ENCODE peak calls at places on chromosomes 7 and 10, in seven cellular contexts. P is coronary artery, R is lower leg skin, S is fibroblast of villous mesenchyme, M is LNCaP clone FGC, Q is AG10803, K is colonic mucosa. L is an unnamed sample.

GRCh38 chr7:25167262-25167843 is 42.3 kb upstream of the CYCS start:
- DNase-seq in P (no peak), R (no peak), S (no peak), M (no peak), Q (no peak), K (peak; percentile 47), L (no peak)

GRCh38 chr7:38978474-38978873 is 765 bp downstream of the POU6F2 start:
- DNase-seq in P (no peak), R (no peak), S (no peak), M (no peak), Q (no peak), K (no peak), L (no peak)

GRCh38 chr10:101267776-101268175 is 38.5 kb upstream of the LBX1 start:
- DNase-seq in P (no peak), R (no peak), S (no peak), M (no peak), Q (no peak), K (no peak), L (no peak)

GRCh38 chr10:69960606-69961167 is 92.0 kb upstream of the MACROH2A2 start:
- DNase-seq in P (no peak), R (no peak), S (no peak), M (no peak), Q (no peak), K (peak; percentile 2), L (no peak)

GRCh38 chr10:72800000-72800740 is 93.4 kb upstream of the OIT3 start:
- DNase-seq in P (no peak), R (no peak), S (peak; percentile 59), M (peak; percentile 74), Q (peak; percentile 75), K (no peak), L (no peak)

GRCh38 chr10:44806895-44807294 is 104.2 kb upstream of the TMEM72 start:
- DNase-seq in P (no peak), R (no peak), S (no peak), M (no peak), Q (peak; percentile 55), K (no peak), L (no peak)

GRCh38 chr10:106609867-106610266 is 554.6 kb downstream of the SORCS1 start:
- DNase-seq in P (no peak), R (no peak), S (no peak), M (no peak), Q (no peak), K (no peak), L (no peak)

GRCh38 chr10:98881789-98882188 is 353.9 kb downstream of the HPSE2 start:
- DNase-seq in P (no peak), R (no peak), S (no peak), M (no peak), Q (no peak), K (no peak), L (no peak)

GRCh38 chr7:158013085-158013668 is 574.4 kb downstream of the PTPRN2 start:
- DNase-seq in P (no peak), R (no peak), S (no peak), M (no peak), Q (no peak), K (no peak), L (no peak)

GRCh38 chr7:157502701-157503111 is 165.9 kb downstream of the DNAJB6 start:
- DNase-seq in P (no peak), R (no peak), S (no peak), M (no peak), Q (no peak), K (no peak), L (peak; percentile 17)

GRCh38 chr10:5888843-5889623 is 660 bp downstream of the ANKRD16 start:
- DNase-seq in P (no peak), R (no peak), S (peak; percentile 30), M (no peak), Q (peak; percentile 8), K (peak; percentile 37), L (peak; percentile 35)

GRCh38 chr7:13197501-13197900 is 510.1 kb downstream of the ARL4A start:
- DNase-seq in P (no peak), R (no peak), S (peak; percentile 7), M (no peak), Q (no peak), K (no peak), L (no peak)

GRCh38 chr7:52917982-52918578 is 117.4 kb upstream of the POM121L12 start:
- DNase-seq in P (no peak), R (no peak), S (no peak), M (peak; percentile 2), Q (no peak), K (no peak), L (no peak)

GRCh38 chr7:31075006-31075405 is 22.9 kb downstream of the ADCYAP1R1 start:
- DNase-seq in P (no peak), R (no peak), S (no peak), M (no peak), Q (no peak), K (no peak), L (no peak)

GRCh38 chr10:62047240-62047897 is 145.9 kb downstream of the ARID5B start:
- DNase-seq in P (no peak), R (no peak), S (peak; percentile 88), M (no peak), Q (no peak), K (no peak), L (no peak)

GRCh38 chr10:118672163-118672562 is 76.7 kb upstream of the PRLHR start:
- DNase-seq in P (no peak), R (no peak), S (no peak), M (no peak), Q (no peak), K (no peak), L (no peak)

GRCh38 chr7:36526720-36527548 is 137.3 kb downstream of the ANLN start:
- DNase-seq in P (no peak), R (no peak), S (peak; percentile 46), M (no peak), Q (peak; percentile 40), K (no peak), L (no peak)

GRCh38 chr7:155214328-155214986 is 83.2 kb upstream of the INSIG1 start:
- DNase-seq in P (no peak), R (no peak), S (peak; percentile 33), M (peak; percentile 45), Q (peak; percentile 66), K (no peak), L (no peak)

GRCh38 chr10:89283988-89284475 is 17.8 kb upstream of the IFIT2 start:
- DNase-seq in P (peak; percentile 85), R (peak; percentile 74), S (peak; percentile 92), M (no peak), Q (peak; percentile 98), K (no peak), L (no peak)

GRCh38 chr10:68550747-68551411 is 9.3 kb upstream of the TET1 start:
- DNase-seq in P (no peak), R (peak; percentile 47), S (peak; percentile 87), M (peak; percentile 46), Q (peak; percentile 85), K (peak; percentile 60), L (no peak)

DNA sequence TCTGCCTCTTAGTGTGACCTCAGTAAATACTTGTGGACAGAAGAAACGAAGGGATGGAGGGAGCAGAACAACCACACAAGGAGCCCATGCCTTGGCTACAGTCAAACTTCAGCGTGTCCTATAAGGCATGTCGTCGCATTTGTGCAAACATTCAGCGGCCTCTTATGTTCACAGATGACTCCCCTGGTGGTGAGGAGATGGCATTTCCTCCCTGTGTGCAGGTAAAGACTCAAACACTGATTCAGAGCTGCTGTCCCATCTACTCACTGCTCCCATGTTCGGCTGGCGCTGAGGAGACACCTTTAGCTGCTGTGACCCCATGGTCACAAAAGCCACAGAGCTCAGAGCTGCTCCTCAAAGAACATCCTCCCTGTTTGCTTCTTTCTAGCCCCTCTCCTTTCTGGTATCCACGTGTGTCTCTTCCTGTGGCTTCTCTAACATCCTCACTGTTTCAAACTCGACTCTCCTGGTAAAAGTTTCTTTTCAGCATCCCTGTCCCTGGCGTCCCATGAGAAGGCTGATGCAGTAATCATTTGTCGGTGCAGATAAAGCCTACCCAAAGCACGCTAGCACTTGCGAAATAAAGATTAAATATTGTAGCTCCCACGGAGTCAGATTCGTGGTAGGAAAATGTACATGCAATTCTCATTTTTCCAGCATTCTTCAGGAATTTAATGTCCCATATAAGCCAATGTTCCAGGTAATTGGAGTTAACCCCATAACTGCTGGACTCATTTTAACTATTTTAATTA is 124.9 kb upstream of the NEBL start:
- DNase-seq in P (no peak), R (no peak), S (no peak), M (peak; percentile 3), Q (no peak), K (no peak), L (no peak)
- TF ChIP-seq CTCF in P (no peak), R (no peak), S (peak; percentile 14), M (peak; percentile 24), Q (no peak), K (no peak), L (no peak)

DNA sequence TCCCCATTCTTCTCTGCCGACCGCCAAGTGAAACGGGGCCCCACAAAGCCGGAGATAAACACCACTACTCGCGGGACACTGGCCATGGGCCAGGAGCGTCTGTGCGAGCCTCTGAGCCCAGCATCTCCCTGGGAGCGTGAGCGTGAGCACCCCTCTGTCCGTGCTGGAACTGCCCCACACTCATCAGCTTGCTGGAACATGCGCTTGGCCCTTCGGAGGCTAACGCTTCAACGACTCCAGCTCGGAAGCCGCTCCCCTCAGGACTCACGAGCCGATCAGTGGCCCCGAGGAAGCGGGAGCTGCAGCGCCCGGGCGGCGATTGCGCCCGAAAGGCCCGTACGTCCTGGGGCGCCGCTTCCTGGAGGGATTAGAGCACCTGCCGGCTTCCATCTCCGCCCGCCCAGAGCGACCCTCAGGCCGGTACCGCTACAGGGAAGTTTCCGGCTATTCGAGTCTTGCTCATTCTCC is 1.2 kb downstream of the TLL2 start:
- DNase-seq in P (no peak), R (no peak), S (peak; percentile 20), M (no peak), Q (peak; percentile 9), K (peak; percentile 25), L (no peak)
- TF ChIP-seq CTCF in P (no peak), R (no peak), S (no peak), M (no peak), Q (no peak), K (no peak), L (no peak)

DNA sequence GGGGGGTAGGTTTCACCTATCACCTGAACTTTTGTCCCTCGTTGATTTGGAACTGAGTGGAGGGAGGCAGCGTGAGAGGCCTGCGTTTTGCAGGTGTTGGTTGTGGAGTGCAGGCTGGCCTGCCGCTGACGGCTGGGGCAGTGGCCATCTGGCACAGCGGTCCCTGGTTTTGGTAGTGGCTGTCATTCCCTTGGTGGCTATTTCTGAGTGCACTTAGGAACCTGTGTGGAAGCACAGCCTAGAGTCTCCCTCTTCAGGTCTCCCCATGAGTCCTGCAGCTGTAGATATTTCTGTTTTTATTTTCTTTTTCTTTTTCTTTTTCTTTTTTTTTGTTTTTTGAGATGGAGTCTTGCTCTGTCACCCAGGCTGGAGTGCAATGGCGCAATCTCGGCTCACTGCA is 129.2 kb downstream of the CUL2 start:
- DNase-seq in P (no peak), R (no peak), S (peak; percentile 45), M (no peak), Q (peak; percentile 36), K (no peak), L (no peak)
- TF ChIP-seq CTCF in P (no peak), R (no peak), S (peak; percentile 56), M (peak; percentile 34), Q (peak; percentile 43), K (no peak), L (no peak)

DNA sequence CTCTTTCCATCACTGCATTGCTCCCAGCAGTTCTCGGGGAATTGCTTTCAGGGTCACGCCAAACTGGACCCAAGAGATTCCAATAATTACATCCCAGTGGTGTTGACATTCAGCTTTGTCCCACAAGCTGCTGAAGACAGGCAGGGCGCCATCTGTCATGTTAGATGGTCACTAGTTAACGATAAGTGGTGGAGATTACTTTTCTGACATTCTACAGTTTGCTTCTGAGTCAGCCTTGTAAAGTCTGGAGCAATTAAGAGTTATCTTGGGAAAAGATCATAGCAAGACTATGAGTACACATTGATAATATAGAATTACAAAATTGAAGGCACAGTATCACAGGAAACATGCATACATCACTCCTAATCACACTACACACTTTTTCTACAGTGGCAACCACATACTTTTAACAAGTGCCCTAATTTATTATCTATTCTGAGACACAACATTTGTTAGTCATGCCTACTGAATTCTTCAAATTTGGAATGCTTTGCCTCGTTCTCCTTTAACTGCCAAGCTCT is 41.9 kb downstream of the SEMA3C start:
- DNase-seq in P (no peak), R (no peak), S (peak; percentile 87), M (peak; percentile 55), Q (peak; percentile 70), K (peak; percentile 51), L (no peak)
- TF ChIP-seq CTCF in P (no peak), R (no peak), S (no peak), M (no peak), Q (no peak), K (no peak), L (no peak)